ENCODE peak calls at places on chromosomes 2 and 18, in eight cellular contexts. B, P, A, Y, E, Q, C and M are unnamed samples.

GRCh38 chr2:15932394-15933183 is 7.8 kb upstream of the MYCN start:
- DNase-seq in B (peak), E (no peak), Q (no peak), A (no peak), P (no peak), Y (no peak), C (peak), M (no peak)

GRCh38 chr18:79599503-79599931 is 80.1 kb upstream of the CTDP1 start:
- DNase-seq in Q (no peak), P (peak), C (peak), E (no peak), B (peak), Y (peak), A (no peak), M (no peak)

GRCh38 chr18:55179460-55180195 is 220.4 kb upstream of the CCDC68 start:
- DNase-seq in E (no peak), B (no peak), Y (no peak), P (peak), Q (no peak), C (no peak), A (no peak), M (no peak)

GRCh38 chr2:205685314-205686230 is 3.3 kb downstream of the NRP2 start:
- DNase-seq in Q (no peak), Y (peak), C (peak), B (peak), P (peak), A (peak), E (no peak), M (peak)

GRCh38 chr2:71457123-71457958 is 4.0 kb downstream of the DYSF start:
- DNase-seq in C (peak), Q (no peak), B (no peak), E (no peak), P (no peak), A (no peak), Y (no peak), M (no peak)

GRCh38 chr2:170554278-170554955 is 160.7 kb upstream of the SP5 start:
- DNase-seq in P (no peak), E (no peak), Y (peak), C (peak), A (no peak), B (no peak), Q (no peak), M (no peak)

GRCh38 chr2:156331572-156332451 is 709 bp downstream of the NR4A2 start:
- DNase-seq in Q (peak), C (peak), B (peak), A (no peak), Y (peak), E (no peak), P (peak), M (peak)

GRCh38 chr2:18671363-18671762 is 82.0 kb upstream of the NT5C1B start:
- DNase-seq in C (no peak), Q (no peak), A (no peak), E (no peak), B (no peak), P (no peak), Y (no peak), M (no peak)

GRCh38 chr2:46275995-46276394 is 21.2 kb upstream of the EPAS1 start:
- DNase-seq in E (no peak), A (no peak), P (no peak), B (peak), C (peak), Y (no peak), Q (no peak), M (no peak)

GRCh38 chr2:236616031-236616430 is 46.4 kb downstream of the ACKR3 start:
- DNase-seq in A (no peak), C (no peak), E (no peak), B (no peak), Y (no peak), Q (no peak), P (no peak), M (no peak)

GRCh38 chr2:227106845-227107759 is 56.9 kb downstream of the COL4A4 start:
- DNase-seq in Q (peak), A (peak), B (no peak), E (no peak), Y (no peak), C (no peak), P (peak), M (no peak)

GRCh38 chr18:2641638-2642037 is 13.9 kb upstream of the SMCHD1 start:
- DNase-seq in P (peak), E (peak), Q (no peak), C (no peak), A (no peak), Y (no peak), B (no peak), M (no peak)

GRCh38 chr2:226426292-226426736 is 373.3 kb downstream of the IRS1 start:
- DNase-seq in E (no peak), P (peak), C (no peak), Y (no peak), Q (no peak), A (no peak), B (no peak), M (no peak)

GRCh38 chr2:115910270-115910669 is 1467.8 kb downstream of the DPP10 start:
- DNase-seq in E (no peak), Y (no peak), P (no peak), A (no peak), B (no peak), Q (no peak), C (no peak), M (no peak)

GRCh38 chr2:157698430-157698829 is 69.8 kb upstream of the ACVR1C start:
- DNase-seq in Y (no peak), Q (no peak), C (no peak), A (no peak), P (peak), E (no peak), B (no peak), M (no peak)

GRCh38 chr2:160445673-160446072 is 47.9 kb downstream of the RBMS1 start:
- DNase-seq in A (no peak), C (no peak), E (no peak), Y (no peak), Q (no peak), P (no peak), B (no peak), M (no peak)

GRCh38 chr2:45273412-45274189 is 264.3 kb upstream of the SIX2 start:
- DNase-seq in Y (no peak), A (no peak), E (no peak), Q (no peak), P (no peak), B (no peak), C (no peak), M (no peak)

GRCh38 chr2:56680971-56681631 is 497.3 kb downstream of the CCDC85A start:
- DNase-seq in B (no peak), A (no peak), Y (no peak), Q (no peak), C (no peak), P (peak), E (no peak), M (no peak)

GRCh38 chr2:3222636-3223035 is 155.0 kb downstream of the EIPR1 start:
- DNase-seq in Y (no peak), E (peak), B (no peak), Q (no peak), P (no peak), A (no peak), C (no peak), M (no peak)

GRCh38 chr2:212535963-212536362 is 2.6 kb downstream of the ERBB4 start:
- DNase-seq in A (no peak), C (no peak), P (no peak), Y (no peak), B (no peak), E (no peak), Q (peak), M (no peak)

GRCh38 chr2:194765723-194766122 is 891.3 kb upstream of the SLC39A10 start:
- DNase-seq in E (no peak), B (no peak), Q (peak), C (no peak), Y (no peak), A (no peak), P (no peak), M (no peak)

GRCh38 chr18:31977270-31977872 is 34.4 kb upstream of the TRAPPC8 start:
- DNase-seq in B (no peak), Q (peak), E (peak), A (no peak), P (peak), C (no peak), Y (no peak), M (no peak)

GRCh38 chr2:117470311-117471095 is 344.0 kb upstream of the DDX18 start:
- DNase-seq in P (no peak), E (no peak), C (peak), Y (no peak), A (no peak), Q (no peak), B (no peak), M (no peak)
- TF ChIP-seq CTCF in P (peak), E (peak), C (no peak), Y (no peak), A (peak), Q (peak), B (peak), M (no peak)

DNA sequence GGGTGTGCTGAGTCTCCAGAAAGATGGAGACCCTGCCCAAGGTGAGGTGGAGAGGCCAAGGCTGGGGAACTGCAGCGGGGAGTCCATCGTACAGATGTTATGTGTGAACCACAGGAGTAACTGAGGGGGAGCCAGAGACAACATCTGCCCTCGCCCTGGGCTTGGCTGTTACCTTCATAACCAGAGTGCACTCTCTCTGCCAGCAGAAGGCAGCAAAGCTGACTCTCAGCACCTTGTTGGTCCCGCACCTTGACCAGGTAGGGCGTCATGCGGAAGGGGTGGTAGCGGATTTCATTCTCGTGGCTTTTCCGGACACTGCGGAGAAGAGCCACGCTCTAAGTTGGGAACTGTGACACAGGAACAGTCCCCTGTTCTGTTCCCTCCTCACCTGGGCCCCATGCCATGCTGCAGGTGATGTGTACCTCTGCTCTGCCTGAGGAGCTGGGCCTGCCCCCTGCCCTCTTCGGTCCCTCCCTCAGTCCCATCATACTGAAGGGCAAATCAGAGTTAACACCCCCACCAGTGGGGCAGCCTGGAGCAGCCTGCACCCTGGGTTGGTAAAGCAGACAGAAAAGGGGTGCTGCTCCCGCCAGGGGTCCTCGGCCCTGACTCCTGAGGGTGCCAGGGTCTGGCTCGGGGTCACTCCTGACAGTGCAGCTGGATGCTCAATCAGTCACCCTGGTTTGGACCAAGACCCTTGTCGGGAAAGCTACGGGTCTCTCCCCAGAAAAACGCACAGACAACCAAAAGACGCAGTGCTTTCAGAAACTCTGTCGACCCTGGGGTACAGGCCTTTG is 20.3 kb downstream of the PER2 start:
- DNase-seq in E (no peak), P (no peak), Y (no peak), A (no peak), C (no peak), B (peak), Q (no peak), M (no peak)
- TF ChIP-seq CTCF in E (no peak), P (no peak), Y (no peak), A (no peak), C (no peak), B (no peak), Q (no peak), M (no peak)

GRCh38 chr2:207532676-207533075 is 2.9 kb downstream of the CREB1 start:
- DNase-seq in P (no peak), C (no peak), A (no peak), Y (no peak), Q (no peak), B (no peak), E (no peak), M (no peak)

GRCh38 chr2:207528980-207529329 is 807 bp upstream of the CREB1 start:
- DNase-seq in B (no peak), Q (no peak), C (no peak), E (no peak), P (no peak), A (no peak), Y (peak), M (no peak)

GRCh38 chr2:207530160-207531023 is 630 bp downstream of the CREB1 start:
- DNase-seq in E (no peak), P (no peak), Q (peak), Y (no peak), B (peak), A (peak), C (peak), M (peak)

GRCh38 chr2:207531024-207531411 is 1.3 kb downstream of the CREB1 start:
- DNase-seq in P (no peak), Y (no peak), C (no peak), Q (no peak), B (no peak), A (no peak), E (no peak), M (no peak)

GRCh38 chr2:207529330-207530159 is at the start of gene CREB1:
- DNase-seq in E (peak), B (peak), Y (peak), A (peak), P (peak), C (peak), Q (peak), M (peak)
- TF ChIP-seq CTCF in E (no peak), B (no peak), Y (no peak), A (no peak), P (peak), C (no peak), Q (no peak), M (no peak)

GRCh38 chr2:152054593-152054992 is 44.3 kb downstream of the CACNB4 start:
- DNase-seq in A (no peak), B (no peak), Q (no peak), C (no peak), Y (no peak), E (no peak), P (peak), M (no peak)
- TF ChIP-seq CTCF in A (no peak), B (no peak), Q (no peak), C (no peak), Y (no peak), E (no peak), P (peak), M (no peak)

DNA sequence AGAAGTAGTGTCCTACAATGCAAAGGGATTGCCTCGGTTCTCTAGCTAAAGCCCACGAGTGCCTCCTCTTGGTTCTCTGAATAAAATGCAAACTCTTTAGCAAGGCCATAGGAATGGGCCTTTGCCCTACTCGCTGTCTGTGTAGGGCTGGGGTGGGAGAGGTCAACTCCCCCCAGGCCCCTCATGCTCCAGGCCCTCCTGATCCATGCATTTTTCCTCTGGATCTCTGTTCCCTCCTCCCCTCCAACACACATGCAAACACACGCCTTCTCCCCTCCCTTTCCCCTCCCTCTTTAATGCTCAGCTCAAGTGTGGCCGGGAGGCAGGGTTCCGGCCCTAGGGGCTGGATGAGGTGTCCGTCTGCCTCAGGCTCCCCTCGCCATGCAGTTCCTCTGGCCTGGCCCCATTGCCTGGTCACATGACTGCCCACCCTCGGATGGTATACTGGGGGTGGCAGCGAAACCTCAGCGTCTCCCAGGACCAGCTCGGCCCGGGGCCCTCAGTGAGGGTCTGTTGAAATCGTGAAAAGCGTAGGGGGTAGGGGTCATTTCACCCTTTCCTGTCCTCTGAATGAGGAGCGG is 14.9 kb upstream of the KLF11 start:
- DNase-seq in A (no peak), C (no peak), E (no peak), Y (no peak), P (no peak), Q (no peak), B (peak), M (no peak)
- TF ChIP-seq CTCF in A (no peak), C (no peak), E (peak), Y (no peak), P (no peak), Q (no peak), B (no peak), M (no peak)

GRCh38 chr2:220300806-220301205 is 673.4 kb downstream of the SLC4A3 start:
- DNase-seq in A (no peak), P (peak), Q (no peak), E (no peak), B (no peak), Y (no peak), C (no peak), M (no peak)

GRCh38 chr2:220293966-220294365 is 666.5 kb downstream of the SLC4A3 start:
- DNase-seq in P (no peak), B (no peak), Q (no peak), A (no peak), E (no peak), C (no peak), Y (no peak), M (no peak)

GRCh38 chr2:220297093-220297492 is 669.7 kb downstream of the SLC4A3 start:
- DNase-seq in A (no peak), C (no peak), Q (no peak), E (no peak), P (no peak), B (no peak), Y (no peak), M (no peak)

DNA sequence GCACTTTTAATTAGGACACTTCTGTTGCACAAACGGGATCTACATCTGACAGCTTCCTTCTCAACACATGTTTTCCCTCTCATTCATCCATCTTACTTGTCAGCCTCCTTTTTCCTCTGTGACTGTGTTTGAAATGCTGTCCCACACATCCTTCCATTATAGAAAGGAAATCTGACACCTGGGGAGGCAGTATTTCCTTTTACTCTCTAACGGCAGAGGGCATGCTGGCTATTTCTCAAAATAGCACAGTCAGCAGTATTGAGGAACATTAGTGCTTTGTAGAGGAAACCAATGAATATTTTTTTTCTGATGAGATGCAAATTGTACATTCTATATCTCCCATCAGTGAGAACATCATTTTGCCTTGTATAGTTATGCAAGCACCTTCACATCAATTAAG is 668.7 kb downstream of the SLC4A3 start:
- DNase-seq in Q (no peak), B (no peak), A (no peak), C (no peak), E (no peak), P (peak), Y (no peak), M (no peak)
- TF ChIP-seq CTCF in Q (no peak), B (no peak), A (no peak), C (no peak), E (no peak), P (peak), Y (no peak), M (no peak)

GRCh38 chr2:182646763-182647498 is 69.1 kb upstream of the DNAJC10 start:
- DNase-seq in Q (no peak), C (no peak), Y (no peak), E (no peak), B (no peak), A (no peak), P (no peak), M (no peak)

GRCh38 chr2:182652326-182652725 is 63.7 kb upstream of the DNAJC10 start:
- DNase-seq in E (no peak), A (no peak), B (no peak), C (no peak), Q (no peak), Y (no peak), P (no peak), M (no peak)

GRCh38 chr2:182650704-182651103 is 65.4 kb upstream of the DNAJC10 start:
- DNase-seq in Y (no peak), C (no peak), B (no peak), E (no peak), A (no peak), Q (no peak), P (peak), M (no peak)

GRCh38 chr2:182647499-182647787 is 68.6 kb upstream of the DNAJC10 start:
- DNase-seq in E (no peak), Q (no peak), Y (no peak), P (no peak), A (no peak), C (no peak), B (no peak), M (no peak)

DNA sequence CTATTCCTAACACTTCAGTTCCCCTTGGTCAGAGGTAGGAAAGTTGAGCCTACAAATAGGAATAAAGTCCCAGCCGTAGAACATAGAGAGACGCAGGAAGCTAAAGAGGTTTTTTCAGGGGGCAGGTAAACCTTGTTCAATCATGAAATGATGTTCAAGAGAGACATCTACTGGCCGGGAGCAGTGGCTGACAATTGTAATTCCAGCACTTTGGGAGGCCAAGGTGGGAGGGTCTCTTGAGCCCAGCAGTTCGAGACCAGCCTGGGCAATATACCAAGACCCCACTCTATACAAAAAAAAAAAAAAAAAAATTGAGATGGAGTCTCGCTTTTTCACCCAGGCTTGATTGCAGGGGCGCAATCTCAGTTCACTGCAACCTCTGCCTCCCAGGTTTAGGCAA is 66.7 kb upstream of the DNAJC10 start:
- DNase-seq in Y (no peak), Q (peak), P (peak), E (no peak), C (no peak), A (no peak), B (no peak), M (no peak)
- TF ChIP-seq CTCF in Y (peak), Q (peak), P (peak), E (peak), C (no peak), A (no peak), B (no peak), M (no peak)

GRCh38 chr18:37383036-37383788 is 182.4 kb downstream of the CELF4 start:
- DNase-seq in C (no peak), Q (no peak), Y (no peak), A (no peak), B (peak), P (no peak), E (no peak), M (no peak)
- TF ChIP-seq CTCF in C (no peak), Q (no peak), Y (no peak), A (no peak), B (no peak), P (no peak), E (no peak), M (no peak)

GRCh38 chr2:25685030-25685429 is 11.7 kb upstream of the DTNB start:
- DNase-seq in Y (no peak), A (no peak), C (no peak), B (no peak), P (no peak), E (no peak), Q (peak), M (no peak)
- TF ChIP-seq CTCF in Y (no peak), A (no peak), C (no peak), B (no peak), P (no peak), E (no peak), Q (no peak), M (no peak)